ENCODE peak calls at places on chromosomes 13 and 19, in nine cellular contexts. E is transverse colon, Z is endothelial cell of umbilical vein, V is HepG2, F is suprapubic skin, S is stomach, D is sigmoid colon, Y is breast epithelium, L is spleen. X is an unnamed sample.

GRCh38 chr13:36919206-36919832 is 719 bp downstream of the SMAD9 start:
- DNase-seq in Y (no peak), L (no peak), V (peak), D (peak), F (no peak), S (peak), E (peak), Z (no peak), X (no peak)

GRCh38 chr19:48713041-48713863 is 6.3 kb downstream of the MAMSTR start:
- DNase-seq in S (no peak), V (no peak), F (no peak), Y (no peak), D (no peak), L (peak), Z (no peak), E (no peak), X (no peak)

GRCh38 chr19:3578390-3578789 is 5.6 kb downstream of the HMG20B start:
- DNase-seq in Z (no peak), F (no peak), S (no peak), L (no peak), D (no peak), E (no peak), Y (no peak), V (no peak), X (no peak)

GRCh38 chr19:45933759-45934158 is 19.2 kb upstream of the NANOS2 start:
- DNase-seq in S (no peak), Y (no peak), D (no peak), E (no peak), Z (no peak), F (no peak), V (no peak), L (peak), X (no peak)

GRCh38 chr19:39160889-39161672 is 35.5 kb downstream of the PAK4 start:
- DNase-seq in F (no peak), E (no peak), L (peak), V (no peak), D (no peak), Z (peak), S (no peak), Y (peak), X (no peak)

GRCh38 chr13:28140433-28141125 is 2.2 kb downstream of the PAN3 start:
- DNase-seq in Y (no peak), S (no peak), V (no peak), D (no peak), Z (peak), E (no peak), L (no peak), F (no peak), X (no peak)

GRCh38 chr19:39203372-39204341 is at the start of gene SYCN:
- DNase-seq in V (no peak), L (no peak), S (peak), Z (no peak), F (no peak), Y (no peak), D (no peak), E (no peak), X (no peak)

GRCh38 chr19:4369888-4370260 is 26.5 kb downstream of the MPND start:
- DNase-seq in S (peak), V (no peak), Z (peak), D (no peak), L (peak), F (no peak), Y (no peak), E (peak), X (peak)

GRCh38 chr19:21256722-21257121 is 72.5 kb downstream of the ZNF708 start:
- DNase-seq in L (no peak), E (no peak), Y (no peak), Z (no peak), D (no peak), S (no peak), F (no peak), V (peak), X (no peak)

GRCh38 chr13:38262211-38262610 is 87.4 kb upstream of the UFM1 start:
- DNase-seq in D (no peak), L (no peak), Y (no peak), Z (no peak), S (no peak), V (no peak), F (no peak), E (no peak), X (no peak)

GRCh38 chr19:13096968-13097330 is 5.7 kb downstream of the LYL1 start:
- DNase-seq in Z (no peak), D (no peak), Y (no peak), F (no peak), E (no peak), V (no peak), L (no peak), S (no peak), X (no peak)

GRCh38 chr19:47020132-47020805 is 632 bp downstream of the NPAS1 start:
- DNase-seq in Y (no peak), E (no peak), L (no peak), D (no peak), S (no peak), V (no peak), Z (no peak), F (no peak), X (no peak)

GRCh38 chr13:65943024-65943423 is 1287.1 kb downstream of the PCDH9 start:
- DNase-seq in E (no peak), D (no peak), F (no peak), Z (peak), L (no peak), V (no peak), S (no peak), Y (no peak), X (no peak)
- TF ChIP-seq POLR2AphosphoS5 in E (no peak), D (peak), F (no peak), Z (no peak), L (no peak), V (no peak), S (no peak), Y (no peak), X (no peak)

GRCh38 chr19:51531349-51532315 is at the start of gene SIGLEC6:
- DNase-seq in D (peak), V (no peak), Z (no peak), Y (no peak), E (peak), F (no peak), L (peak), S (peak), X (peak)
- TF ChIP-seq POLR2AphosphoS5 in D (no peak), V (no peak), Z (no peak), Y (no peak), E (no peak), F (no peak), L (peak), S (no peak), X (no peak)

DNA sequence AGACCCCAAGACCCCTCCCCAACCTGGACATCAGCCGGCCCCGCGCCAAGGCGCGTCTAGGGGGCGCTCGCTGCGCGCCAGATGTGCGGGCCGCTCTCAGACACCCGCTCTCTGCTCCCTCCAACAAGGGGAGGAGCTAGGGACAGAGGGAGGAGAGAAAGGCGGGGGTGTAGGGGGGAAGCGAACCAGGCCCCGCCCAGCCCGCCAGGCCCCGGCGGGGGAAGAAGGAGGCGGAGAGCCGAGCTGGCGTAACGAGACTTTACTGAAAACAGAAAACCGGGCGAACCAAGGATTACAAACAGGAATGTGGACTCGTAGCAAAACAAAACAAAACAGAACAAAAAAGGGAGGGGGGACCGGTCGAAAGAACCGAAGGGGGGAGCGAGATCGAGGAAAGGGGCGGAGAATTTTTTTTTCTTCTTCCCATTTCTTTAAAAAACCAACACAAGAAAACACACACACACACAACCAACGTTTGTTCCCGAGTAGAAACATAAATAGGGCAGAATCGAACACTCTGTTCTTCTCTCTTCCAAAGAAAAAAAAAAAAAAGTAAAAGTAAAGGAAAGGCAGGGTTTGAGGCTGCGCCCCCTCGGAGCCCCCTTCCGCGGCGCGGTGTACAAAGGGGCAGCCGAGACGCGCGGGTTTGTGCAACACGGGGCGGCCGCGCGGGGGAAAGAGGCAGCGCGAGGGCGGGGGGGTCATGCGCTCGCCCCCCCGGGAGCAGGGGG is 1.7 kb downstream of the JUND start:
- DNase-seq in V (peak), S (peak), Z (peak), L (peak), E (peak), F (peak), Y (peak), D (peak), X (peak)
- TF ChIP-seq POLR2AphosphoS5 in V (peak), S (peak), Z (peak), L (peak), E (peak), F (peak), Y (peak), D (peak), X (peak)

GRCh38 chr13:112740502-112741131 is 50.8 kb downstream of the ATP11A start:
- DNase-seq in E (peak), V (no peak), Z (peak), S (peak), Y (no peak), D (peak), L (peak), F (peak), X (no peak)
- TF ChIP-seq POLR2AphosphoS5 in E (no peak), V (no peak), Z (no peak), S (peak), Y (peak), D (peak), L (peak), F (no peak), X (no peak)

DNA sequence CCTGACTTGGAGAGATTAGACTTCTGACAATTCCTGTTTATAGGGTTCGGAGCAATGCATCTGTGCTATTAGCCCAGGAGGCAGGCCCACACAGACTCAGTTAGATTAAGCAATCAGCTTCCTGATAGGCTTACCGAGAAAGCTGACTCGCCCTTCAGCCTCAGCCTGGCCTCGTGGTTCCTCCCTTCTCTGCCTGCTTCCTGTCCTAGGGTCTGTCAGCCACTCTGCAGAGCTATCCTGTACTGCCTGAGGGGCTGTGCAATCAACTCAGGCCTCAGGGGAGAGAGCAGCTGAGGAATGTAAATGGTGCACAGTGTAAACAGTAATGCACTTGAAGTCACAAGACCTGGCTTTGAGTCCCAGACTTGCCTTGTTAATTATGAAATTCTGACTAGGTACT is 30.7 kb downstream of the HTR2A start:
- DNase-seq in S (no peak), D (peak), V (peak), E (peak), Z (no peak), Y (no peak), F (no peak), L (no peak), X (no peak)
- TF ChIP-seq POLR2AphosphoS5 in S (no peak), D (no peak), V (no peak), E (no peak), Z (no peak), Y (no peak), F (no peak), L (no peak), X (no peak)

DNA sequence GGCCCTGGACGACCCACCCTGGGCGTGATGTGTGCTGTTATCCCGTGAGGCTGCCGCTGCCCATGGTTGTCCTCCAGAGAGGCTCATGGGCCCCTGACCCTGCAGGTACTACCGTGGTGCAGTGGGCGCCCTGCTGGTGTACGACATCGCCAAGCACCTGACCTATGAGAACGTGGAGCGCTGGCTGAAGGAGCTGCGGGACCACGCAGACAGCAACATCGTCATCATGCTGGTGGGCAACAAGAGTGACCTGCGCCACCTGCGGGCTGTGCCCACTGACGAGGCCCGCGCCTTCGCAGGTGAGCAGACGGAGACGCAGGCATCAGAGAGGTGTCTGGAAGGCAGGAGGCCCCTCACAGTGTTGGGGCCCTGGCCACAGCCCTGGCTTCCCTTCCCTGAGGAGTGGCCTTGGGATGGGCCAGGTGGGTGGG is 11.1 kb upstream of the MARCHF2 start:
- DNase-seq in E (no peak), L (no peak), D (no peak), S (no peak), F (no peak), Z (no peak), V (no peak), Y (no peak), X (no peak)
- TF ChIP-seq POLR2AphosphoS5 in E (no peak), L (no peak), D (no peak), S (no peak), F (no peak), Z (no peak), V (no peak), Y (no peak), X (no peak)

DNA sequence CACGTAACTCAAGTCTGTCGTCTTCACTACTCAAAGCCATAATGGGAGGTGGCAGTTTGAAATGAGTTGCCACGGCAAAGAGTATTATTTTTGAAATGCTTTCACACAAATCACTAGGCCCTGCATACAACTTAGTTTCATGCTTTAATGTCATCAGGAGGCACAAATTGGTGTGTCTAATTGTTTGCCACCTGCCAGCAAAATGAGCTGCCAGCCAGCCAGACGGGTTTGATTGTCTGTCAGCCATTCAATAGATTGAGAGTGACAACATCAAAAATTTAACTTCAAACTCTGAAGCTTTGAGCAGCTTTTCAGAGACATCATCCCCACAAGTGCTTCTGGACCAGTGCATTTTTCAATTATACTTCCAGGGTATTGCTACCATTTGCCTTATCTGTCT is 256.8 kb downstream of the NBEA start:
- DNase-seq in F (no peak), S (no peak), V (no peak), L (no peak), Z (no peak), D (no peak), E (no peak), Y (no peak), X (no peak)
- TF ChIP-seq POLR2AphosphoS5 in F (no peak), S (no peak), V (no peak), L (no peak), Z (no peak), D (no peak), E (no peak), Y (no peak), X (no peak)

GRCh38 chr19:1849132-1849474 is 820 bp upstream of the REXO1 start:
- DNase-seq in F (no peak), V (no peak), L (peak), D (no peak), Z (no peak), S (no peak), E (no peak), Y (no peak), X (no peak)

GRCh38 chr19:1849999-1850398 is 1.7 kb upstream of the REXO1 start:
- DNase-seq in L (no peak), E (no peak), Z (no peak), S (no peak), V (no peak), D (no peak), Y (no peak), F (no peak), X (no peak)

GRCh38 chr19:1847684-1848398 is 442 bp downstream of the REXO1 start:
- DNase-seq in E (peak), V (peak), L (peak), Z (peak), F (no peak), S (no peak), Y (no peak), D (no peak), X (no peak)

GRCh38 chr19:1847348-1847683 is 967 bp downstream of the REXO1 start:
- DNase-seq in F (no peak), L (no peak), E (no peak), Y (no peak), S (no peak), D (no peak), Z (no peak), V (no peak), X (no peak)

GRCh38 chr19:1848399-1849131 is at the start of gene REXO1:
- DNase-seq in S (peak), Y (peak), E (peak), L (peak), V (peak), D (peak), F (peak), Z (peak), X (peak)
- TF ChIP-seq POLR2AphosphoS5 in S (peak), Y (peak), E (peak), L (peak), V (peak), D (peak), F (peak), Z (peak), X (peak)